ENCODE peak calls at places on chromosomes 3 and 15, in six cellular contexts. One of them, this sample, is unnamed.

GRCh38 chr15:100115711-100116090 is 226.1 kb downstream of the ADAMTS17 start:
- DNase-seq in stomach: no peak
- DNase-seq in fibroblast of lung: peak; percentile 63
- DNase-seq in adrenal gland: no peak
- DNase-seq in left lung: peak; percentile 64
- DNase-seq in astrocyte: peak; percentile 95
- DNase-seq in this sample: peak; percentile 74

GRCh38 chr3:186417791-186418190 is 55.8 kb upstream of the DGKG start:
- DNase-seq in stomach: no peak
- DNase-seq in fibroblast of lung: peak; percentile 75
- DNase-seq in adrenal gland: no peak
- DNase-seq in left lung: no peak
- DNase-seq in astrocyte: peak; percentile 87
- DNase-seq in this sample: no peak

GRCh38 chr15:33149919-33150318 is 44.6 kb downstream of the FMN1 start:
- DNase-seq in stomach: no peak
- DNase-seq in fibroblast of lung: peak; percentile 35
- DNase-seq in adrenal gland: no peak
- DNase-seq in left lung: no peak
- DNase-seq in astrocyte: no peak
- DNase-seq in this sample: no peak

GRCh38 chr15:38867556-38867955 is 302.9 kb upstream of the RASGRP1 start:
- DNase-seq in stomach: no peak
- DNase-seq in fibroblast of lung: no peak
- DNase-seq in adrenal gland: no peak
- DNase-seq in left lung: no peak
- DNase-seq in astrocyte: no peak
- DNase-seq in this sample: no peak

GRCh38 chr15:76730262-76730661 is 174.9 kb downstream of the SCAPER start:
- DNase-seq in stomach: no peak
- DNase-seq in fibroblast of lung: no peak
- DNase-seq in adrenal gland: no peak
- DNase-seq in left lung: no peak
- DNase-seq in astrocyte: peak; percentile 17
- DNase-seq in this sample: no peak

GRCh38 chr3:42247576-42248027 is 18.4 kb downstream of the CCK start:
- DNase-seq in stomach: peak; percentile 64
- DNase-seq in fibroblast of lung: peak; percentile 66
- DNase-seq in adrenal gland: peak; percentile 30
- DNase-seq in left lung: no peak
- DNase-seq in astrocyte: no peak
- DNase-seq in this sample: no peak

GRCh38 chr3:71910107-71910506 is 125.2 kb upstream of the PROK2 start:
- DNase-seq in stomach: no peak
- DNase-seq in fibroblast of lung: peak; percentile 14
- DNase-seq in adrenal gland: no peak
- DNase-seq in left lung: no peak
- DNase-seq in astrocyte: no peak
- DNase-seq in this sample: no peak

GRCh38 chr3:121411554-121411953 is 134.2 kb downstream of the POLQ start:
- DNase-seq in stomach: no peak
- DNase-seq in fibroblast of lung: no peak
- DNase-seq in adrenal gland: no peak
- DNase-seq in left lung: no peak
- DNase-seq in astrocyte: peak; percentile 2
- DNase-seq in this sample: no peak

GRCh38 chr15:88166330-88166993 is 90.1 kb downstream of the NTRK3 start:
- DNase-seq in stomach: no peak
- DNase-seq in fibroblast of lung: no peak
- DNase-seq in adrenal gland: no peak
- DNase-seq in left lung: no peak
- DNase-seq in astrocyte: peak; percentile 17
- DNase-seq in this sample: no peak

GRCh38 chr15:81279621-81280051 is 44.3 kb downstream of the STARD5 start:
- DNase-seq in stomach: no peak
- DNase-seq in fibroblast of lung: no peak
- DNase-seq in adrenal gland: no peak
- DNase-seq in left lung: no peak
- DNase-seq in astrocyte: no peak
- DNase-seq in this sample: no peak

GRCh38 chr15:48060396-48060795 is 60.4 kb upstream of the SLC24A5 start:
- DNase-seq in stomach: no peak
- DNase-seq in fibroblast of lung: peak; percentile 36
- DNase-seq in adrenal gland: no peak
- DNase-seq in left lung: no peak
- DNase-seq in astrocyte: peak; percentile 22
- DNase-seq in this sample: no peak

GRCh38 chr15:64930778-64931240 is 19.1 kb downstream of the ANKDD1A start:
- DNase-seq in stomach: no peak
- DNase-seq in fibroblast of lung: peak; percentile 62
- DNase-seq in adrenal gland: no peak
- DNase-seq in left lung: no peak
- DNase-seq in astrocyte: peak; percentile 61
- DNase-seq in this sample: no peak

GRCh38 chr3:136141296-136141785 is 54.8 kb downstream of the MSL2 start:
- DNase-seq in stomach: no peak
- DNase-seq in fibroblast of lung: no peak
- DNase-seq in adrenal gland: no peak
- DNase-seq in left lung: no peak
- DNase-seq in astrocyte: peak; percentile 30
- DNase-seq in this sample: no peak

GRCh38 chr15:77025471-77025901 is 30.6 kb downstream of the PSTPIP1 start:
- DNase-seq in stomach: no peak
- DNase-seq in fibroblast of lung: no peak
- DNase-seq in adrenal gland: no peak
- DNase-seq in left lung: peak; percentile 22
- DNase-seq in astrocyte: no peak
- DNase-seq in this sample: peak; percentile 20

DNA sequence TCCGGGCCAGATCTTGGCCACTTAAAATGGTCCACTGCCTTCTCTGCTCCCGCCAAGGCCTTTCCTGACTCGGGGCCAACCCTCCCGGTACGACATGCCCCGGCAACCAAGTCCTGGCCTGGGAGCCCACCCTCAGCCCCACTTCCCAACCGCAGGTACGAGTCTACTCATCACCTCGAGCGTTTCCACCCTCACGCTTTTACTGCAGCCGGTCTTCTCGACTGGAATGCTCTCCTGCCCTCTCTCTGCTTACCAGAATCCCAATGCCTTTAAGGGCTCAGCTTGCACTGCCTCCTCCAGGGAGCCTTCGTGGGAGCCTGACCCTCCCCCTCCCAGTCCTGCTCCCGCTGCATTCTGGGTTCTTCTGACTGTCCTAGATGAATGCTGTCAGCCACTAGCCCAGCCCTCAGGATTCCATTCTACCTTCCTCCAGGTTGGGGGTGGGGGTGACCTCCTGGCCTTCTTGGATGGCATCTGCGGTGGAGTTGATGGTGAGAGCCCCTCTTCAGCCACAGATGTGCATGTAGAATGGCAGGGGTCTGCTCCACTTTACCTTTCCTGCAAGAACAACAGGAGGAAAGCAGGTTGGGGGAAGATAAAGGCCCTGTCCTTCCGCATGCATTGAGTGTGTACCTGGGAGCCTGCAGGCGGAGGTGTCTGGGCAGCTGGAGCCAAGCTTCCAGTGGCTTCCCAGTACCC is 1.1 kb upstream of the CSRNP1 start:
- DNase-seq in stomach: no peak
- DNase-seq in fibroblast of lung: no peak
- DNase-seq in adrenal gland: no peak
- DNase-seq in left lung: no peak
- DNase-seq in astrocyte: no peak
- DNase-seq in this sample: peak; percentile 87
- H3K4me3 ChIP-seq in stomach: no peak overlapping the region
- H3K4me3 ChIP-seq in fibroblast of lung: no peak overlapping the region
- H3K4me3 ChIP-seq in adrenal gland: no peak overlapping the region
- H3K4me3 ChIP-seq in left lung: no peak overlapping the region
- H3K4me3 ChIP-seq in astrocyte: no peak overlapping the region
- H3K4me3 ChIP-seq in this sample: no peak overlapping the region

GRCh38 chr15:91885054-91885453 is 31.5 kb downstream of the SLCO3A1 start:
- DNase-seq in stomach: no peak
- DNase-seq in fibroblast of lung: no peak
- DNase-seq in adrenal gland: no peak
- DNase-seq in left lung: no peak
- DNase-seq in astrocyte: no peak
- DNase-seq in this sample: no peak
- H3K4me1 ChIP-seq in stomach: peaks cover 13% of the 10 kb centered on the region
- H3K4me1 ChIP-seq in fibroblast of lung: peaks cover 15% of the 10 kb centered on the region
- H3K4me1 ChIP-seq in adrenal gland: peaks cover 4% of the 10 kb centered on the region
- H3K4me1 ChIP-seq in left lung: peaks cover 4% of the 10 kb centered on the region
- H3K4me1 ChIP-seq in astrocyte: no peaks in the 10 kb centered on the region
- H3K4me1 ChIP-seq in this sample: no peaks in the 10 kb centered on the region

GRCh38 chr15:93144477-93145270 is 55.7 kb upstream of the RGMA start:
- DNase-seq in stomach: no peak
- DNase-seq in fibroblast of lung: no peak
- DNase-seq in adrenal gland: no peak
- DNase-seq in left lung: no peak
- DNase-seq in astrocyte: no peak
- DNase-seq in this sample: no peak

GRCh38 chr15:93146601-93147000 is 57.6 kb upstream of the RGMA start:
- DNase-seq in stomach: no peak
- DNase-seq in fibroblast of lung: no peak
- DNase-seq in adrenal gland: no peak
- DNase-seq in left lung: no peak
- DNase-seq in astrocyte: no peak
- DNase-seq in this sample: no peak

GRCh38 chr15:93143186-93143585 is 54.2 kb upstream of the RGMA start:
- DNase-seq in stomach: no peak
- DNase-seq in fibroblast of lung: no peak
- DNase-seq in adrenal gland: no peak
- DNase-seq in left lung: no peak
- DNase-seq in astrocyte: no peak
- DNase-seq in this sample: no peak

GRCh38 chr15:93150910-93151309 is 61.9 kb upstream of the RGMA start:
- DNase-seq in stomach: no peak
- DNase-seq in fibroblast of lung: no peak
- DNase-seq in adrenal gland: peak; percentile 25
- DNase-seq in left lung: peak; percentile 48
- DNase-seq in astrocyte: no peak
- DNase-seq in this sample: no peak

GRCh38 chr15:93146196-93146595 is 57.2 kb upstream of the RGMA start:
- DNase-seq in stomach: no peak
- DNase-seq in fibroblast of lung: no peak
- DNase-seq in adrenal gland: no peak
- DNase-seq in left lung: no peak
- DNase-seq in astrocyte: no peak
- DNase-seq in this sample: no peak
- H3K27ac ChIP-seq in stomach: no peak overlapping the region
- H3K27ac ChIP-seq in fibroblast of lung: no peak overlapping the region
- H3K27ac ChIP-seq in adrenal gland: no peak overlapping the region
- H3K27ac ChIP-seq in left lung: no peak overlapping the region
- H3K27ac ChIP-seq in astrocyte: no peak overlapping the region
- H3K27ac ChIP-seq in this sample: no peak overlapping the region

DNA sequence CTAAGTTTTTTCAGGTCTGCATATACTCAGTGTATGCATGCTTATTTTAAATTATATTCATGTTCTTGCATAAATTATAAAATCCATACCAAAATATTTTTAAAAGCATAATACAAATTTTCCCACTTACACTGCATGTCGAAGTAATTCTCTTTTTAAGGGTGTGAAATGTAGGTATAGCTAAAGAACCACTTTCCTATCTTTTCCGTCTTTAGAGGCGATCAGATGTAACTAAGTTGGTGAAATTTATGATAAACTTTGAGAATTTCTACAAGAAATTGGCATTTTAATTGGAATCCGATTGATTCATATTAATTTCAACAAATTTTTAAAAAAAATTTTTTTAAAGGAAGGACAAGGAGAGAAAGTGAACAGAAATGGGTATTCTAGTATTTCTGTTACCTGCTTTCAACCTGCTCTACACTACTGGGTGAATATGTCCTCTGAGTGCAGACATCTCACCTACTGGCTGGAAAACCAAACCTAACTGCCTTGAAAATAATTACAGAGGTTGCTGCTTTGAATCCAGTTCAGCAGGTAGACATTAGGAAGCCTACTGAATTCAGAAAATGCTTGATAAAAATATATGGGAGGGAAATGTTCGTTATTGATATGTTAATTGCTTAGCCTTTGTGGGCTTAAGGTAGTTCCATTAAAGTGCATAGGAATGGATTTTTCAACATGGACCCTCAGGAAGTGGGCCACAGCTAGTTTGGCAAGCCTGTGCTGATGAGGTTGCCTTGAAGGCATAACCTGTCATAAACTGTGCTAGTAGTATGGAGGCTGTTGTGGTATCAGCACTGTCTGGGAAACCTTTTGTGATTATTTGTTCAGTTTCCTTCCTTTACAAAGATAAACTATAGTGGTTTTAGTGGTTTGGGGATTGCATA is 5.1 kb downstream of the TRIM71 start:
- DNase-seq in stomach: no peak
- DNase-seq in fibroblast of lung: no peak
- DNase-seq in adrenal gland: no peak
- DNase-seq in left lung: no peak
- DNase-seq in astrocyte: no peak
- DNase-seq in this sample: no peak
- H3K4me3 ChIP-seq in stomach: no peak overlapping the region
- H3K4me3 ChIP-seq in fibroblast of lung: no peak overlapping the region
- H3K4me3 ChIP-seq in adrenal gland: no peak overlapping the region
- H3K4me3 ChIP-seq in left lung: no peak overlapping the region
- H3K4me3 ChIP-seq in astrocyte: no peak overlapping the region
- H3K4me3 ChIP-seq in this sample: no peak overlapping the region

DNA sequence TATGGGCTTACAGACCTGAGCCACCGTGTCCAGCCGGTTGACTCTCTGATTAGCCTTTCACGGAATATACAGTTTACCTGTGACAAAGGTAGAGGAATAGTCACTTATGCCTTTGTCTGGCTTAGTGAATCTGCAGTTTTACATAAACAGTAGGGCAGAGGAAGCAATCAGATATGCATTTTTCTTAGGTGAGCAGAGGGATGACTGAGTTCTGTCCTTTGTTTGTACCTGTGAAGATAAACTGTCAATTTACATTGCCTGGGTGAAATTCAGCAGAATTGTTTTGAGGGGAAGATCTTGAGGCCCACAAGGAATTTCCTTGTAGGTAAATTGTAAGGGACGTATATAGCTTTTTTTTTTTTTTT is 10.8 kb downstream of the EDEM1 start:
- DNase-seq in stomach: no peak
- DNase-seq in fibroblast of lung: no peak
- DNase-seq in adrenal gland: no peak
- DNase-seq in left lung: no peak
- DNase-seq in astrocyte: no peak
- DNase-seq in this sample: no peak
- H3K4me1 ChIP-seq in stomach: peaks cover 20% of the 10 kb centered on the region
- H3K4me1 ChIP-seq in fibroblast of lung: peaks cover 12% of the 10 kb centered on the region
- H3K4me1 ChIP-seq in adrenal gland: peaks cover 40% of the 10 kb centered on the region
- H3K4me1 ChIP-seq in left lung: peaks cover 25% of the 10 kb centered on the region
- H3K4me1 ChIP-seq in astrocyte: peaks cover 17% of the 10 kb centered on the region
- H3K4me1 ChIP-seq in this sample: no peaks in the 10 kb centered on the region